ENCODE peak calls at places on chromosomes 1 and 21, in five cellular contexts. Q is pancreas, O is GM23248, M is omental fat pad, X is MCF 10A. P is an unnamed sample.
A peak's percentile ranks its signal among the peaks of the same experiment; 100 is the strongest.

GRCh38 chr1:109704173-109704572 is 7.9 kb upstream of the GSTM5 start:
- DNase-seq in Q (no peak), O (no peak), M (no peak), X (no peak), P (no peak)

GRCh38 chr1:31586376-31587327 is 10.3 kb downstream of the TINAGL1 start:
- DNase-seq in Q (no peak), O (no peak), M (no peak), X (no peak), P (no peak)

GRCh38 chr1:236083650-236084385 is 18.9 kb upstream of the NID1 start:
- DNase-seq in Q (no peak), O (peak; percentile 57), M (no peak), X (peak; percentile 34), P (no peak)

GRCh38 chr1:206565973-206566372 is 46.3 kb downstream of the EIF2D start:
- DNase-seq in Q (no peak), O (no peak), M (no peak), X (no peak), P (no peak)

GRCh38 chr1:206734499-206735142 is 36.0 kb upstream of the IL19 start:
- DNase-seq in Q (peak; percentile 58), O (peak; percentile 64), M (peak; percentile 84), X (peak; percentile 73), P (peak; percentile 74)

GRCh38 chr1:228060458-228061190 is 21.9 kb upstream of the ARF1 start:
- DNase-seq in Q (peak; percentile 47), O (peak; percentile 41), M (no peak), X (no peak), P (peak; percentile 56)

GRCh38 chr1:200029624-200030074 is 2.1 kb downstream of the NR5A2 start:
- DNase-seq in Q (no peak), O (no peak), M (no peak), X (no peak), P (no peak)

GRCh38 chr1:212915245-212916091 is 34.9 kb upstream of the VASH2 start:
- DNase-seq in Q (peak; percentile 23), O (peak; percentile 10), M (no peak), X (peak; percentile 38), P (peak; percentile 22)

GRCh38 chr1:66386712-66387111 is 147.2 kb upstream of the SGIP1 start:
- DNase-seq in Q (no peak), O (no peak), M (no peak), X (peak; percentile 15), P (no peak)

GRCh38 chr1:77533660-77534295 is 148.7 kb downstream of the ZZZ3 start:
- DNase-seq in Q (peak; percentile 59), O (peak; percentile 79), M (no peak), X (peak; percentile 71), P (peak; percentile 81)

GRCh38 chr21:25329227-25329626 is 278.1 kb downstream of the MRPL39 start:
- DNase-seq in Q (no peak), O (peak; percentile 85), M (no peak), X (peak; percentile 69), P (peak; percentile 79)

GRCh38 chr1:59601032-59601431 is 213.7 kb upstream of the HOOK1 start:
- DNase-seq in Q (no peak), O (peak; percentile 93), M (no peak), X (no peak), P (peak; percentile 37)